ENCODE peak calls at places on chromosome 3, in eight cellular contexts. L is LoVo, V is amygdala, J is HTR-8/SVneo, H is GM12891, F is D341Med, X is cardiac muscle cell, O is psoas muscle. N is an unnamed sample.

GRCh38 chr3:16064660-16065414 is 109.6 kb upstream of the GALNT15 start:
- DNase-seq in J (no peak), L (no peak), H (no peak), V (peak), F (no peak), X (peak), O (peak), N (no peak)

GRCh38 chr3:53531749-53532148 is 37.3 kb downstream of the CACNA1D start:
- DNase-seq in F (no peak), O (no peak), V (no peak), L (no peak), X (no peak), J (no peak), H (no peak), N (peak)

GRCh38 chr3:98884675-98885371 is 16.7 kb downstream of the DCBLD2 start:
- DNase-seq in V (no peak), O (no peak), X (peak), L (no peak), H (no peak), F (no peak), J (no peak), N (peak)

GRCh38 chr3:29275309-29275708 is 5.6 kb upstream of the RBMS3 start:
- DNase-seq in O (no peak), J (no peak), F (no peak), L (no peak), X (peak), V (no peak), H (no peak), N (no peak)

GRCh38 chr3:21717272-21717671 is 33.7 kb downstream of the ZNF385D start:
- DNase-seq in J (no peak), O (no peak), L (no peak), V (no peak), X (no peak), F (no peak), H (no peak), N (no peak)

GRCh38 chr3:3201584-3201983 is 22.1 kb upstream of the CRBN start:
- DNase-seq in H (no peak), O (no peak), J (no peak), L (no peak), V (no peak), X (no peak), F (no peak), N (peak)

GRCh38 chr3:73580343-73580742 is 44.4 kb downstream of the PDZRN3 start:
- DNase-seq in J (no peak), O (no peak), V (no peak), H (no peak), X (peak), L (no peak), F (no peak), N (no peak)

GRCh38 chr3:85605066-85605465 is 646.3 kb downstream of the CADM2 start:
- DNase-seq in J (no peak), X (no peak), V (no peak), O (no peak), F (no peak), L (no peak), H (no peak), N (no peak)

GRCh38 chr3:97883736-97884135 is 61.9 kb downstream of the CRYBG3 start:
- DNase-seq in X (no peak), L (no peak), F (no peak), J (no peak), O (no peak), V (no peak), H (no peak), N (no peak)

GRCh38 chr3:25856902-25857518 is 67.1 kb downstream of the OXSM start:
- DNase-seq in F (peak), H (peak), J (peak), O (no peak), X (peak), V (no peak), L (peak), N (no peak)

GRCh38 chr3:127002195-127003174 is 19.6 kb downstream of the PLXNA1 start:
- DNase-seq in X (peak), O (peak), J (peak), V (peak), F (no peak), H (no peak), L (no peak), N (no peak)

GRCh38 chr3:194588741-194589140 is 44.5 kb downstream of the TMEM44 start:
- DNase-seq in V (no peak), H (no peak), X (peak), F (no peak), L (no peak), J (no peak), O (no peak), N (no peak)

GRCh38 chr3:171862993-171863521 is 19.9 kb downstream of the TMEM212 start:
- DNase-seq in L (no peak), V (no peak), X (peak), O (no peak), H (no peak), J (no peak), F (no peak), N (peak)

GRCh38 chr3:55554621-55555020 is 67.5 kb upstream of the WNT5A start:
- DNase-seq in H (no peak), F (no peak), V (no peak), X (no peak), L (no peak), J (no peak), O (no peak), N (no peak)

GRCh38 chr3:133038731-133039398 is 674 bp downstream of the TMEM108 start:
- DNase-seq in H (peak), O (peak), X (peak), V (peak), F (peak), L (no peak), J (no peak), N (peak)

GRCh38 chr3:15331606-15332404 is 581 bp downstream of the SH3BP5 start:
- DNase-seq in X (no peak), L (peak), J (no peak), O (peak), V (peak), F (peak), H (peak), N (no peak)

GRCh38 chr3:107543666-107544065 is 20.9 kb downstream of the BBX start:
- DNase-seq in F (peak), L (no peak), O (no peak), V (no peak), X (peak), J (no peak), H (no peak), N (peak)

GRCh38 chr3:10281951-10282350 is 10.8 kb downstream of the GHRL start:
- DNase-seq in V (no peak), L (no peak), X (peak), O (no peak), H (no peak), J (no peak), F (no peak), N (no peak)

GRCh38 chr3:54773251-54773650 is 154.6 kb downstream of the LRTM1 start:
- DNase-seq in O (no peak), X (no peak), V (no peak), L (no peak), J (no peak), F (no peak), H (no peak), N (no peak)

GRCh38 chr3:32392530-32393302 is 1.1 kb downstream of the CMTM7 start:
- DNase-seq in H (no peak), O (peak), J (peak), F (no peak), V (no peak), L (peak), X (peak), N (peak)

GRCh38 chr3:173945081-173945652 is 547.6 kb downstream of the NLGN1 start:
- DNase-seq in V (no peak), X (no peak), J (no peak), H (no peak), F (no peak), L (no peak), O (no peak), N (no peak)

GRCh38 chr3:12590096-12590495 is 33.2 kb downstream of the MKRN2 start:
- DNase-seq in O (no peak), X (no peak), F (no peak), H (no peak), J (no peak), V (no peak), L (no peak), N (no peak)